ENCODE peak calls at places on chromosomes 12 and 14, in four cellular contexts. V, H, S and I are unnamed samples.

GRCh38 chr12:115404761-115405470 is 720.9 kb upstream of the TBX3 start:
- DNase-seq in V (no peak), H (no peak), S (no peak), I (peak)

GRCh38 chr12:25319233-25319984 is 68.7 kb upstream of the KRAS start:
- DNase-seq in V (no peak), H (no peak), S (no peak), I (no peak)

GRCh38 chr12:71216725-71217579 is 59.2 kb upstream of the TSPAN8 start:
- DNase-seq in V (no peak), H (peak), S (peak), I (peak)

GRCh38 chr12:12147111-12147510 is 76.4 kb downstream of the BCL2L14 start:
- DNase-seq in V (no peak), H (no peak), S (no peak), I (no peak)

GRCh38 chr14:32933623-32933942 is 5.1 kb upstream of the NPAS3 start:
- DNase-seq in V (no peak), H (no peak), S (no peak), I (peak)

GRCh38 chr12:110689002-110689600 is at the start of gene HVCN1:
- DNase-seq in V (peak), H (peak), S (no peak), I (peak)

GRCh38 chr12:108846320-108846719 is 11.1 kb downstream of the SSH1 start:
- DNase-seq in V (peak), H (no peak), S (peak), I (no peak)

GRCh38 chr14:95667251-95667693 is 19.0 kb upstream of the TCL1B start:
- DNase-seq in V (no peak), H (no peak), S (no peak), I (no peak)

GRCh38 chr12:49133014-49133413 is 1.8 kb upstream of the TUBA1B start:
- DNase-seq in V (no peak), H (no peak), S (no peak), I (no peak)

GRCh38 chr12:3523058-3523457 is 32.1 kb downstream of the PRMT8 start:
- DNase-seq in V (no peak), H (no peak), S (no peak), I (no peak)

GRCh38 chr12:20376984-20377383 is 8.6 kb downstream of the PDE3A start:
- DNase-seq in V (no peak), H (peak), S (no peak), I (no peak)

GRCh38 chr14:68576496-68577244 is 216.2 kb downstream of the ZFP36L1 start:
- DNase-seq in V (no peak), H (peak), S (no peak), I (peak)

GRCh38 chr14:76497550-76498484 is 121.9 kb downstream of the ESRRB start:
- DNase-seq in V (no peak), H (no peak), S (no peak), I (no peak)

GRCh38 chr12:112148031-112148513 is 22.7 kb downstream of the TRAFD1 start:
- DNase-seq in V (no peak), H (peak), S (no peak), I (peak)

GRCh38 chr12:49974231-49974675 is 1.5 kb downstream of the AQP6 start:
- DNase-seq in V (peak), H (no peak), S (peak), I (peak)

GRCh38 chr14:96117101-96117897 is 78.1 kb downstream of the C14orf132 start:
- DNase-seq in V (no peak), H (no peak), S (no peak), I (peak)

GRCh38 chr14:68564826-68565760 is 227.8 kb downstream of the ZFP36L1 start:
- DNase-seq in V (no peak), H (no peak), S (no peak), I (peak)

GRCh38 chr14:66070542-66071319 is 415.4 kb upstream of the CCDC196 start:
- DNase-seq in V (peak), H (peak), S (no peak), I (peak)

GRCh38 chr12:108128221-108129016 is 669 bp upstream of the WSCD2 start:
- DNase-seq in V (no peak), H (no peak), S (no peak), I (no peak)

GRCh38 chr14:104978774-104979691 is 859 bp upstream of the AHNAK2 start:
- DNase-seq in V (no peak), H (no peak), S (no peak), I (no peak)

GRCh38 chr14:81625343-81625742 is 91.7 kb upstream of the SEL1L start:
- DNase-seq in V (no peak), H (no peak), S (no peak), I (peak)

GRCh38 chr14:32913725-32914124 is 25.0 kb upstream of the NPAS3 start:
- DNase-seq in V (no peak), H (no peak), S (no peak), I (peak)

GRCh38 chr14:68195126-68195525 is 375.5 kb downstream of the RAD51B start:
- DNase-seq in V (no peak), H (peak), S (no peak), I (no peak)

GRCh38 chr14:24057867-24058259 is 6.1 kb downstream of the CARMIL3 start:
- DNase-seq in V (no peak), H (no peak), S (no peak), I (no peak)

GRCh38 chr14:55673048-55673447 is 93.0 kb downstream of the KTN1 start:
- DNase-seq in V (no peak), H (no peak), S (no peak), I (no peak)

GRCh38 chr12:104736307-104736706 is 221.8 kb downstream of the SLC41A2 start:
- DNase-seq in V (no peak), H (no peak), S (no peak), I (no peak)

GRCh38 chr14:54343276-54344121 is 53.3 kb upstream of the CDKN3 start:
- DNase-seq in V (peak), H (no peak), S (no peak), I (no peak)

GRCh38 chr12:8829621-8830020 is 7.2 kb downstream of the A2ML1 start:
- DNase-seq in V (no peak), H (no peak), S (no peak), I (peak)

GRCh38 chr12:101875112-101875961 is 2.0 kb upstream of the DRAM1 start:
- DNase-seq in V (no peak), H (no peak), S (no peak), I (no peak)

GRCh38 chr12:6987956-6988573 is 17.4 kb downstream of the EMG1 start:
- DNase-seq in V (no peak), H (no peak), S (no peak), I (peak)